ENCODE peak calls at places on chromosome 10, in five cellular contexts. G is SK-N-MC, F is cardiac fibroblast, M is suprapubic skin, S is psoas muscle. T is an unnamed sample.

GRCh38 chr10:3825244-3825643 is 40.2 kb upstream of the KLF6 start:
- DNase-seq in G (no peak), F (peak), M (no peak), S (peak), T (peak)

GRCh38 chr10:121553861-121554264 is 44.4 kb downstream of the FGFR2 start:
- DNase-seq in G (no peak), F (no peak), M (no peak), S (no peak), T (peak)

GRCh38 chr10:17022399-17022798 is 107.2 kb downstream of the CUBN start:
- DNase-seq in G (no peak), F (no peak), M (no peak), S (no peak), T (no peak)

GRCh38 chr10:123166618-123167017 is 12.4 kb downstream of the BUB3 start:
- DNase-seq in G (no peak), F (no peak), M (no peak), S (no peak), T (no peak)

GRCh38 chr10:114751856-114752255 is 69.7 kb upstream of the FHIP2A start:
- DNase-seq in G (no peak), F (no peak), M (no peak), S (no peak), T (no peak)

GRCh38 chr10:71333154-71333887 is 14.3 kb downstream of the SLC29A3 start:
- DNase-seq in G (no peak), F (no peak), M (no peak), S (no peak), T (no peak)

GRCh38 chr10:3948843-3949242 is 163.8 kb upstream of the KLF6 start:
- DNase-seq in G (no peak), F (peak), M (no peak), S (no peak), T (peak)

GRCh38 chr10:16828731-16829175 is 11.5 kb upstream of the RSU1 start:
- DNase-seq in G (no peak), F (peak), M (no peak), S (no peak), T (no peak)

GRCh38 chr10:17787087-17787942 is 21.8 kb upstream of the MRC1 start:
- DNase-seq in G (peak), F (peak), M (no peak), S (no peak), T (no peak)

GRCh38 chr10:119283818-119284217 is 76.4 kb downstream of the GRK5 start:
- DNase-seq in G (no peak), F (no peak), M (no peak), S (no peak), T (no peak)

GRCh38 chr10:129280103-129280502 is 186.9 kb upstream of the MGMT start:
- DNase-seq in G (no peak), F (peak), M (no peak), S (no peak), T (no peak)

GRCh38 chr10:2985729-2986232 is 81.6 kb upstream of the PFKP start:
- DNase-seq in G (no peak), F (no peak), M (no peak), S (no peak), T (no peak)

GRCh38 chr10:93406367-93407145 is 75.6 kb downstream of the MYOF start:
- DNase-seq in G (no peak), F (peak), M (no peak), S (no peak), T (no peak)

GRCh38 chr10:11208908-11209809 is 191.5 kb downstream of the CELF2 start:
- DNase-seq in G (no peak), F (no peak), M (no peak), S (no peak), T (no peak)

GRCh38 chr10:117541909-117542705 is 439 bp upstream of the EMX2 start:
- DNase-seq in G (peak), F (peak), M (peak), S (peak), T (no peak)

GRCh38 chr10:53022663-53023088 is 250.1 kb upstream of the MBL2 start:
- DNase-seq in G (no peak), F (no peak), M (no peak), S (no peak), T (no peak)

GRCh38 chr10:64773357-64773756 is 1252.2 kb downstream of the REEP3 start:
- DNase-seq in G (no peak), F (no peak), M (no peak), S (no peak), T (no peak)

GRCh38 chr10:89082086-89082485 is 91.5 kb downstream of the FAS start:
- DNase-seq in G (no peak), F (no peak), M (no peak), S (no peak), T (no peak)

GRCh38 chr10:19245889-19246841 is 197.6 kb downstream of the MALRD1 start:
- DNase-seq in G (no peak), F (peak), M (no peak), S (no peak), T (no peak)

GRCh38 chr10:48400129-48400849 is 93.8 kb downstream of the MAPK8 start:
- DNase-seq in G (no peak), F (no peak), M (no peak), S (no peak), T (no peak)

GRCh38 chr10:120042705-120043104 is 150.2 kb downstream of the SEC23IP start:
- DNase-seq in G (no peak), F (no peak), M (no peak), S (no peak), T (no peak)

GRCh38 chr10:43304687-43305333 is 37.9 kb upstream of the RASGEF1A start:
- DNase-seq in G (no peak), F (peak), M (peak), S (peak), T (no peak)

GRCh38 chr10:14186245-14186644 is 144.5 kb downstream of the FRMD4A start:
- DNase-seq in G (no peak), F (no peak), M (no peak), S (no peak), T (no peak)

GRCh38 chr10:122660696-122661095 is 39.0 kb downstream of the C10orf120 start:
- DNase-seq in G (no peak), F (no peak), M (no peak), S (no peak), T (no peak)

GRCh38 chr10:127736915-127737562 is at the start of gene FOXI2:
- DNase-seq in G (no peak), F (no peak), M (no peak), S (no peak), T (no peak)

GRCh38 chr10:17001297-17001744 is 128.3 kb downstream of the CUBN start:
- DNase-seq in G (no peak), F (no peak), M (no peak), S (peak), T (no peak)

GRCh38 chr10:83869898-83870297 is 269.4 kb upstream of the GHITM start:
- DNase-seq in G (no peak), F (no peak), M (no peak), S (no peak), T (no peak)

GRCh38 chr10:78319371-78319770 is 285.7 kb downstream of the RPS24 start:
- DNase-seq in G (no peak), F (no peak), M (no peak), S (no peak), T (no peak)

GRCh38 chr10:19904202-19904661 is 88.0 kb downstream of the PLXDC2 start:
- DNase-seq in G (no peak), F (peak), M (no peak), S (no peak), T (no peak)

GRCh38 chr10:132798876-132799275 is 12.9 kb upstream of the NKX6-2 start:
- DNase-seq in G (no peak), F (no peak), M (no peak), S (no peak), T (no peak)

GRCh38 chr10:114328278-114328812 is 76.0 kb downstream of the AFAP1L2 start:
- DNase-seq in G (no peak), F (no peak), M (no peak), S (no peak), T (no peak)

GRCh38 chr10:43282881-43283280 is 16.0 kb upstream of the RASGEF1A start:
- DNase-seq in G (no peak), F (no peak), M (peak), S (no peak), T (no peak)

GRCh38 chr10:43874984-43875383 is 226.3 kb upstream of the ZNF32 start:
- DNase-seq in G (no peak), F (no peak), M (no peak), S (no peak), T (no peak)

GRCh38 chr10:45470098-45471012 is 96.3 kb downstream of the ALOX5 start:
- DNase-seq in G (no peak), F (peak), M (no peak), S (no peak), T (no peak)

GRCh38 chr10:22340362-22341189 is 4.7 kb upstream of the SPAG6 start:
- DNase-seq in G (no peak), F (peak), M (peak), S (peak), T (no peak)

GRCh38 chr10:51156913-51157312 is 82.6 kb downstream of the PRKG1 start:
- DNase-seq in G (no peak), F (peak), M (no peak), S (no peak), T (no peak)

GRCh38 chr10:69106900-69107511 is 17.0 kb upstream of the VPS26A start:
- DNase-seq in G (no peak), F (no peak), M (no peak), S (no peak), T (no peak)

GRCh38 chr10:72254891-72255568 is 18.7 kb upstream of the DDIT4 start:
- DNase-seq in G (no peak), F (peak), M (peak), S (peak), T (peak)

GRCh38 chr10:125008689-125009579 is 67.0 kb downstream of the ZRANB1 start:
- DNase-seq in G (no peak), F (no peak), M (no peak), S (peak), T (peak)

GRCh38 chr10:34666008-34666700 is 148.9 kb downstream of the PARD3 start:
- DNase-seq in G (no peak), F (peak), M (no peak), S (no peak), T (no peak)
- H3K4me3 ChIP-seq in G (no peak), F (no peak), M (no peak), S (no peak), T (no peak)

DNA sequence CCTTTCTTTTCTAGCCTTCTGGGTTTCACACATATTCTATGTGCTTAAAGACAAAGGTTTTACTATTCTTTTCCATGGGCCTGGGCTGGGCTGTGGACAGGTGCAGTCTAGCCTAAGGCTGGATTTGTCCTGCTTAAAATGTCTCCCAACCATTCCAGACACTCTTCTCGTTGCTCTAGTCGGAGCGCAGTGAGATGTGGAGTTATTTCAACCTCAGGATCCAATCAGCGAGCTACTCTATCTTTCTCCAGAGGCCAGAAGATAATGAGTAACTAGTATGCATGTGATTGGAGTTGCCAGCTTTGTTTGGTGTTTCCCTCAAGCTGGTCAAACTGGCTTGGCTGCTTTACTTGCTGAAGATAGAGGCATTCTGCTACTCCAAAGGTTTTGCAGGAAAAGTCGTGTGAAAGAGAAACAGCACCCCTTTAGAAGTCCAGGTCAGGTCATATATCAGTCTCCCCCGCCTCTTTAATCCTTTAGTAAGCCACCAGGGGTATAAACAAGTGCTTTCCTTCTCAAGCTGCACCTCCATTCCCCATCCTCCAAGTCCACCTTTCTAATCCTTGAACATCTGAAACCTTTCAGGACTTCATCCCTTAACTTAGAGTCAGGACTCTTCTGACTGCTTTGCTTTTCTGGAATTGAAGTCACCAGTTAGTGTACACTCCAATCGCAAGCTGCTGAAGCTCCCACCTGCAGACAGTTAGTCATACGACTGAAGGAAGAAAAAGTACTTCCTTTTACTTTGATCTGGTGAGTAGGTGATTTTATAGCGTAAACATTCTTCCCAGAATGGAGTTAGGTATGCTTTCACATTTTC is 78.8 kb downstream of the DNMBP start:
- DNase-seq in G (no peak), F (no peak), M (no peak), S (no peak), T (peak)
- H3K4me3 ChIP-seq in G (no peak), F (no peak), M (peak), S (no peak), T (peak)

GRCh38 chr10:33331020-33331557 is 3.4 kb downstream of the NRP1 start:
- DNase-seq in G (no peak), F (no peak), M (no peak), S (no peak), T (no peak)
- H3K4me3 ChIP-seq in G (peak), F (peak), M (peak), S (peak), T (peak)

DNA sequence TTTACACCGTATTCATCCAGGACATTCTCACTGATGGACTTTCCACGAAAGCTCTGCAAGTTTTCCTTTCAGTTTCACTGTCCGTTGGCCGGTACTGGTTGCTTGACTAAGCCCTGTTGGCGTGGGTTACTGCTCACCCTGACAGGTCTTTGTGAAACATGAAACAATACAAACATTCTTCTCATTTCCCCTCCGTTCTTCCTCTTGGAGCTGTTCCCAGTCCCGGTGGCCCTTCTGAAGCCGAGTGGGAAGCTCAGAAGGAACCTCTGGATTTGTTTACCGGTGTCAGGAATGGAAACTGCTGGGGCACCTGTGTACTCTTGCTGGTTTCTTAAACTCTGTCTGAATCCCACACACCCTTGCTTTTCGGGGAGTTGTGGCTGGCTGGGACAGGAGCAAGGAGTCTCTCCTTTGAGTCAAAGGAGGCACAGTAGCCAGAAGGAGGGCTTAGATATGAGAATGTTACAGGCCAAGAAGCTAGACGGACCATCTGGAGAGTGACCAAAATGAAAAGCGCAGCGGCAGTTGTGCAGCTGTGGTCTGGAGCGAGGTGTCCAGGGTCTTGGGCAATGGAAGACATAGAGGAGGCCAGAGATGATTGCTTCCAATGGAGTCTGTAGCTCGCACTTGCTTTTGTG is 45.7 kb downstream of the LYZL2 start:
- DNase-seq in G (no peak), F (peak), M (no peak), S (peak), T (no peak)
- H3K4me3 ChIP-seq in G (no peak), F (peak), M (peak), S (peak), T (peak)

DNA sequence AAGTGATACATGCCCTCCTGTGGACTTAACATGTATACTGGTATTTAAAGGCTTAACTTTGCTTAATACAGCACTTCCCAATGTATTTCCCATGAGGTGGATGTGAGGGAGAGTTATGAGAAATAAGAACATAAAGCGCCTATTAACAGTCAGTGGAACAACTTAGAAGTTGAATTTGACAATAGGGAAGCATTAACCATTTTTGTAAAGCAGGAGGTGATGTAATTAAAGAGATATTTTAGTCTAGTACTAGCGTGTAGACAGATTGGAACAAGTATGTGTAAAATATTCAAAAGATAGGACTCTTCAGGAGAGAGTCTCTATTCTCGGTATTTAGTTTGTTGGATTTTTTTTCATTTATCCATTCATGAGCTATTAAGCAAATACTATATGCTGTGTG is 322.5 kb downstream of the GPR158 start:
- DNase-seq in G (no peak), F (peak), M (no peak), S (no peak), T (no peak)
- H3K4me3 ChIP-seq in G (no peak), F (no peak), M (no peak), S (no peak), T (no peak)

DNA sequence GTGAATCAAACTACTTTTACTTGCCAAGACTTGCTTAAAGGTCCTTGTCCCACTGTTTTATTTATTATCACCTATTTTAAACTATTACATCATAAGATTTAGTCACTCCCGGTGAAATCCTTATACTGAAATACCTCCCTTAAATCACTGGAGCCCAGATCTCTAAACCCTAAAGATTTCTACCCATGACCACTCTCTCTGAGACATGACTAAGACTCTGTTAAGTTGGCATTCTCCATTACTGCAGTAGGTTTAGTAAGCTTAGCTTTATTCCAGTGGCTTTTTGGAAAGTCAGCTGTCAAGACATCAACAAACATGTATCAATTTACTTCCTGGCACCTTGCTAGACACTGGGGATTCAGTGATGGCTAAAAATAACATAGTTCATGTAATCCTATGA is 874.2 kb downstream of the KCNMA1 start:
- DNase-seq in G (no peak), F (no peak), M (no peak), S (no peak), T (no peak)
- H3K4me3 ChIP-seq in G (no peak), F (no peak), M (no peak), S (peak), T (no peak)

GRCh38 chr10:103188853-103189252 is 4.2 kb downstream of the NT5C2 start:
- DNase-seq in G (no peak), F (peak), M (no peak), S (no peak), T (no peak)
- H3K4me3 ChIP-seq in G (no peak), F (no peak), M (no peak), S (peak), T (no peak)

DNA sequence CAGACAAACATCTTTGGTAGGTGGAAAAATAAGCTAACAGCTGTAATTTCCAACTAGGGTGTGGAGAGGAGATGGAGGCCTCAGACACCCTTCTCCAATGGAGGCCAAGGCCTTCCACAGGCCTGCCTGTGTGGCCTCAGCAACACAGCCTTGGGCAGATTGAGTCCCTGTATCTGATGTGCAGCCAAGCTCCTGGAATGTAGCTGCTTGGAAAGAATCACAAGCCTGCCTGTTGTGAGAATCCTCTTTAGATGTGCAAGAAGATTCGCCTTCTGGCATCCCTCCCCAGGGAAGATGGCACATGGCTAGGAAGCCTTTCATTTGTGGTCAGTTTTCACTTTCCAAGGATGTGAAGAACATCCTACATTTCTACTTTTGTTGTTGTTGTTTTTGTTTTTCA is 684.0 kb downstream of the GRID1 start:
- DNase-seq in G (no peak), F (no peak), M (no peak), S (no peak), T (no peak)
- H3K4me3 ChIP-seq in G (no peak), F (no peak), M (no peak), S (no peak), T (no peak)

GRCh38 chr10:73997479-73997805 is 474 bp upstream of the VCL start:
- DNase-seq in G (no peak), F (no peak), M (no peak), S (no peak), T (no peak)

GRCh38 chr10:73998623-73999622 is 1.0 kb downstream of the VCL start:
- DNase-seq in G (no peak), F (peak), M (no peak), S (peak), T (peak)

GRCh38 chr10:73997806-73998622 is at the start of gene VCL:
- DNase-seq in G (no peak), F (peak), M (peak), S (peak), T (peak)

GRCh38 chr10:74000892-74001669 is 3.2 kb downstream of the VCL start:
- DNase-seq in G (no peak), F (no peak), M (no peak), S (no peak), T (no peak)

GRCh38 chr10:73999703-74000102 is 1.8 kb downstream of the VCL start:
- DNase-seq in G (no peak), F (peak), M (no peak), S (no peak), T (no peak)
- H3K4me3 ChIP-seq in G (peak), F (peak), M (peak), S (peak), T (peak)

DNA sequence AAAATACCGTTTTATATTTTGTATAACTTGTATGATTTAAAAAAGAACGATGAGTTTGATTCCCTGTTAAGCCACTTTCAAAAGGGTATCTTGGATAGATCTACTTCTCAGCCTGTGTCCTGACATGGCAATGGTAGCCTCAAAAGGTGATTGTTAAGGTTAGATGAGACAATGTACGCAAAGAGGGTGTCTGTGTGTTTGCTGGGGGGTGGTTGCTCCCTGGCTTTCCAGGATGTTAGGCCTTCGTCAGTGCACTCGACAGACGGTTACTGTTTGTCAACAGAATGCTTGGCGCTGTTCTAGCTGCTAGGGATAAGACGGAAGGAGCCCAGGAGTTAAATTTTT is 90.3 kb downstream of the NEURL1 start:
- DNase-seq in G (no peak), F (no peak), M (no peak), S (peak), T (no peak)
- H3K4me3 ChIP-seq in G (no peak), F (no peak), M (peak), S (peak), T (peak)